ENCODE peak calls at places on chromosome 11, in five cellular contexts. C is A549, T is ovary, P is HCT116, Q is heart left ventricle. U is an unnamed sample. For H3K4me1, the result is how much of the 10 kb centered on the place peaks cover.

GRCh38 chr11:132123449-132123848 is 753.0 kb downstream of the NTM start:
- DNase-seq in C (no peak), T (no peak), P (no peak), Q (no peak), U (no peak)

GRCh38 chr11:23903044-23903704 is 593.7 kb upstream of the LUZP2 start:
- DNase-seq in C (no peak), T (no peak), P (no peak), Q (no peak), U (no peak)

GRCh38 chr11:69877235-69877634 is 58.0 kb upstream of the FGF3 start:
- DNase-seq in C (no peak), T (no peak), P (no peak), Q (no peak), U (no peak)

GRCh38 chr11:70637186-70637800 is 239.0 kb downstream of the CTTN start:
- DNase-seq in C (no peak), T (no peak), P (no peak), Q (no peak), U (no peak)

GRCh38 chr11:19079643-19080440 is 19.3 kb upstream of the MRGPRX2 start:
- DNase-seq in C (no peak), T (no peak), P (peak), Q (no peak), U (no peak)

GRCh38 chr11:61198391-61198790 is 4.9 kb upstream of the PGA3 start:
- DNase-seq in C (no peak), T (no peak), P (no peak), Q (no peak), U (no peak)

GRCh38 chr11:102269927-102270326 is 47.4 kb upstream of the BIRC3 start:
- DNase-seq in C (no peak), T (no peak), P (no peak), Q (no peak), U (no peak)

GRCh38 chr11:84871116-84871515 is 756.0 kb downstream of the DLG2 start:
- DNase-seq in C (no peak), T (no peak), P (no peak), Q (no peak), U (no peak)

GRCh38 chr11:57778318-57779037 is 16.9 kb downstream of the CTNND1 start:
- DNase-seq in C (peak), T (peak), P (peak), Q (peak), U (peak)

GRCh38 chr11:112844530-112844929 is 116.7 kb upstream of the NCAM1 start:
- DNase-seq in C (no peak), T (no peak), P (no peak), Q (no peak), U (peak)

GRCh38 chr11:128931066-128931465 is 11.6 kb downstream of the TP53AIP1 start:
- DNase-seq in C (no peak), T (no peak), P (no peak), Q (no peak), U (no peak)

GRCh38 chr11:33829430-33830141 is 55.3 kb upstream of the FBXO3 start:
- DNase-seq in C (peak), T (peak), P (peak), Q (no peak), U (peak)

GRCh38 chr11:73566977-73567755 is 30.7 kb downstream of the FAM168A start:
- DNase-seq in C (no peak), T (no peak), P (no peak), Q (no peak), U (no peak)

GRCh38 chr11:70415176-70415575 is 16.8 kb downstream of the CTTN start:
- DNase-seq in C (peak), T (no peak), P (no peak), Q (no peak), U (no peak)

GRCh38 chr11:2480874-2481220 is 36.0 kb downstream of the KCNQ1 start:
- DNase-seq in C (no peak), T (no peak), P (no peak), Q (no peak), U (no peak)

GRCh38 chr11:119371778-119372182 is 9.7 kb downstream of the USP2 start:
- DNase-seq in C (no peak), T (no peak), P (no peak), Q (no peak), U (peak)

GRCh38 chr11:55658031-55658573 is 3.9 kb upstream of the OR4C6 start:
- DNase-seq in C (no peak), T (no peak), P (no peak), Q (no peak), U (no peak)

GRCh38 chr11:121048464-121049233 is 24.7 kb downstream of the TBCEL start:
- DNase-seq in C (no peak), T (no peak), P (no peak), Q (no peak), U (no peak)

GRCh38 chr11:118126082-118126838 is 26.4 kb downstream of the SCN4B start:
- DNase-seq in C (no peak), T (no peak), P (peak), Q (no peak), U (no peak)

GRCh38 chr11:95923730-95924413 is at the start of gene MTMR2:
- DNase-seq in C (peak), T (peak), P (peak), Q (peak), U (peak)

GRCh38 chr11:9613830-9614762 is 40.6 kb downstream of the WEE1 start:
- DNase-seq in C (peak), T (peak), P (peak), Q (peak), U (peak)

GRCh38 chr11:112279901-112280267 is 19.2 kb upstream of the PLET1 start:
- DNase-seq in C (peak), T (peak), P (no peak), Q (peak), U (peak)

GRCh38 chr11:33912405-33913361 is 20.8 kb upstream of the LMO2 start:
- DNase-seq in C (peak), T (no peak), P (peak), Q (no peak), U (no peak)

GRCh38 chr11:26331911-26332571 is at the start of gene ANO3:
- DNase-seq in C (peak), T (peak), P (no peak), Q (peak), U (peak)

GRCh38 chr11:45652781-45653180 is 12.6 kb downstream of the CHST1 start:
- DNase-seq in C (no peak), T (no peak), P (no peak), Q (no peak), U (no peak)

GRCh38 chr11:45411221-45411946 is 125.2 kb upstream of the SYT13 start:
- DNase-seq in C (no peak), T (no peak), P (no peak), Q (no peak), U (no peak)

GRCh38 chr11:76613901-76614300 is 56.6 kb downstream of the LRRC32 start:
- DNase-seq in C (no peak), T (no peak), P (no peak), Q (no peak), U (no peak)

GRCh38 chr11:64564419-64564818 is 26.6 kb upstream of the SLC22A12 start:
- DNase-seq in C (no peak), T (no peak), P (no peak), Q (no peak), U (no peak)

GRCh38 chr11:13831707-13832106 is 130.8 kb upstream of the SPON1 start:
- DNase-seq in C (no peak), T (no peak), P (no peak), Q (no peak), U (no peak)
- TF ChIP-seq CTCF in C (no peak), T (no peak), P (no peak), Q (no peak), U (no peak)

GRCh38 chr11:36240746-36241295 is 48.4 kb downstream of the COMMD9 start:
- DNase-seq in C (no peak), T (no peak), P (no peak), Q (no peak), U (no peak)

GRCh38 chr11:36238881-36239280 is 50.3 kb downstream of the COMMD9 start:
- DNase-seq in C (no peak), T (no peak), P (no peak), Q (no peak), U (no peak)

GRCh38 chr11:36241512-36241911 is 47.7 kb downstream of the COMMD9 start:
- DNase-seq in C (no peak), T (no peak), P (no peak), Q (no peak), U (no peak)

GRCh38 chr11:36239636-36240035 is 49.6 kb downstream of the COMMD9 start:
- DNase-seq in C (no peak), T (no peak), P (no peak), Q (no peak), U (no peak)

DNA sequence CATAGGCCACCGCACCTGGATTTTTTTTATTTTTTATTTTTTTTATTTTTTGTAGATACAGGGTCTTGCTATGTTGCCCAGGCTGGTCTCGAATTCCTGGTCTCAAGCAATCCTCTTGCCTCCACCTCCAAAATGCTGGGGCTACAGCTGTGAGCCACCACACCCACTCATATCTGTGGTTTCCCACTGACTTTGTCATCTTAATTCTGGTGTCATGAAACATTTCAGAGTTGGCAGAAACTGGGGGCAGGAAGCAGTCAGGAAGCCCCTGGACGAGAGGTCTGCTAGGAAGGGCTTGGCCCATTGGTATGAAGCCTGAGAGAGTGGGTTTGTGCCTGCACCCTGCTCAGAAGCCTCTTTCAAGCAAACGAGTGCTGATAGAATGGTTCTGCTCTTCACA is 49.0 kb downstream of the COMMD9 start:
- DNase-seq in C (no peak), T (no peak), P (no peak), Q (no peak), U (no peak)
- H3K4me1 ChIP-seq in C (under half), T (under half), P (under half), Q (under half), U (under half)

GRCh38 chr11:67615455-67616430 is 9.0 kb downstream of the NDUFV1 start:
- DNase-seq in C (peak), T (peak), P (peak), Q (peak), U (no peak)

GRCh38 chr11:67612751-67613150 is 6.0 kb downstream of the NDUFV1 start:
- DNase-seq in C (no peak), T (no peak), P (no peak), Q (peak), U (no peak)

GRCh38 chr11:67614730-67615454 is 8.2 kb downstream of the NDUFV1 start:
- DNase-seq in C (no peak), T (peak), P (no peak), Q (peak), U (no peak)

GRCh38 chr11:67613313-67613959 is 6.7 kb downstream of the NDUFV1 start:
- DNase-seq in C (no peak), T (peak), P (no peak), Q (peak), U (no peak)

GRCh38 chr11:67613960-67614715 is 7.4 kb downstream of the NDUFV1 start:
- DNase-seq in C (no peak), T (peak), P (peak), Q (peak), U (no peak)
- TF ChIP-seq POLR2A in C (no peak), T (no peak), P (no peak), Q (no peak), U (no peak)

GRCh38 chr11:88284306-88285057 is 53.1 kb downstream of the CTSC start:
- DNase-seq in C (no peak), T (no peak), P (no peak), Q (no peak), U (no peak)

GRCh38 chr11:88280673-88281316 is 56.7 kb downstream of the CTSC start:
- DNase-seq in C (no peak), T (no peak), P (no peak), Q (no peak), U (peak)

GRCh38 chr11:88282789-88283188 is 54.7 kb downstream of the CTSC start:
- DNase-seq in C (no peak), T (no peak), P (no peak), Q (no peak), U (no peak)

GRCh38 chr11:88275636-88276035 is 61.9 kb downstream of the CTSC start:
- DNase-seq in C (no peak), T (no peak), P (no peak), Q (no peak), U (no peak)

DNA sequence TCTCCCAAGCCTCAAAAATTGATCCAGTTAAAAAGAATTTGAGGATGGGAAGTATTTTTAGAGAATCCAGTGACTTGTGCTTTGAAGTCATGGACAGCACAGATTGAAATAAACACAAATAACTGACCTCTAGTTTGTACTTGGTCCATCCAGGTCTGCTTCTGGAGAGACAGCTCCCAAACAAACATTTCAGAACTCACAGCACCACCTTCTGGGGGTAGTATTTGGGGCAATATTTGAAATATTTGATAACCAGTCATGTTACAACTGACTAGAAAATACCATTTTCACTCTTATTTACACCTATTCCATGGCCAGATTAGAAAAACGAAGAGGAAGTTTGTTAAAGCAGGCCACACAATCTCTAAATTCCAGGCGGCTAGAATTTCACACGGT is 56.2 kb downstream of the CTSC start:
- DNase-seq in C (no peak), T (no peak), P (no peak), Q (no peak), U (no peak)
- TF ChIP-seq CTCF in C (peak), T (no peak), P (peak), Q (no peak), U (no peak)